ENCODE peak calls at places on chromosomes 6 and 20, in four cellular contexts. L is A549, U is K562, G is ovary. P is an unnamed sample.

GRCh38 chr6:43989556-43990248 is 137.6 kb downstream of the MRPL14 start:
- DNase-seq in L (no peak), U (no peak), G (no peak), P (no peak)

GRCh38 chr6:154960299-154960796 is 34.8 kb upstream of the TIAM2 start:
- DNase-seq in L (no peak), U (no peak), G (no peak), P (peak)

GRCh38 chr20:62603021-62603906 is 39.0 kb upstream of the SLCO4A1 start:
- DNase-seq in L (no peak), U (no peak), G (no peak), P (peak)

GRCh38 chr6:160258346-160259142 is at the start of gene SLC22A2:
- DNase-seq in L (no peak), U (no peak), G (no peak), P (no peak)

GRCh38 chr20:31568773-31569162 is 36.3 kb upstream of the ID1 start:
- DNase-seq in L (no peak), U (no peak), G (no peak), P (no peak)

GRCh38 chr20:9021216-9021615 is 47.7 kb upstream of the PLCB4 start:
- DNase-seq in L (no peak), U (no peak), G (no peak), P (no peak)

GRCh38 chr6:692356-692851 is 535 bp downstream of the EXOC2 start:
- DNase-seq in L (peak), U (peak), G (peak), P (peak)

GRCh38 chr20:44967207-44967807 is 995 bp downstream of the STK4 start:
- DNase-seq in L (no peak), U (no peak), G (no peak), P (peak)

GRCh38 chr20:8812818-8813217 is 256.1 kb upstream of the PLCB4 start:
- DNase-seq in L (no peak), U (no peak), G (no peak), P (no peak)

GRCh38 chr20:24894488-24894887 is 54.6 kb upstream of the CST7 start:
- DNase-seq in L (no peak), U (no peak), G (no peak), P (no peak)

GRCh38 chr6:36633915-36634314 is 39.8 kb downstream of the SRSF3 start:
- DNase-seq in L (no peak), U (no peak), G (peak), P (peak)

GRCh38 chr20:41009960-41010359 is 18.7 kb upstream of the TOP1 start:
- DNase-seq in L (no peak), U (no peak), G (no peak), P (no peak)

GRCh38 chr20:41006126-41006935 is 22.3 kb upstream of the TOP1 start:
- DNase-seq in L (no peak), U (no peak), G (no peak), P (no peak)

GRCh38 chr20:41014557-41015088 is 14.0 kb upstream of the TOP1 start:
- DNase-seq in L (no peak), U (no peak), G (no peak), P (no peak)

GRCh38 chr20:41006936-41007871 is 21.4 kb upstream of the TOP1 start:
- DNase-seq in L (no peak), U (no peak), G (no peak), P (no peak)

GRCh38 chr20:41011551-41012067 is 17.0 kb upstream of the TOP1 start:
- DNase-seq in L (no peak), U (no peak), G (no peak), P (peak)
- TF ChIP-seq EP300 in L (no peak), U (no peak), G (no peak), P (no peak)

GRCh38 chr6:142744836-142745235 is 200.1 kb downstream of the HIVEP2 start:
- DNase-seq in L (no peak), U (no peak), G (no peak), P (no peak)
- TF ChIP-seq EP300 in L (no peak), U (no peak), G (no peak), P (no peak)

GRCh38 chr20:10509411-10509810 is 74.3 kb downstream of the SLX4IP start:
- DNase-seq in L (no peak), U (no peak), G (no peak), P (no peak)

GRCh38 chr20:10511166-10511506 is 76.0 kb downstream of the SLX4IP start:
- DNase-seq in L (peak), U (no peak), G (no peak), P (no peak)

GRCh38 chr20:10510216-10510615 is 75.1 kb downstream of the SLX4IP start:
- DNase-seq in L (no peak), U (no peak), G (no peak), P (no peak)

GRCh38 chr20:10513091-10513490 is 78.0 kb downstream of the SLX4IP start:
- DNase-seq in L (no peak), U (peak), G (no peak), P (no peak)

DNA sequence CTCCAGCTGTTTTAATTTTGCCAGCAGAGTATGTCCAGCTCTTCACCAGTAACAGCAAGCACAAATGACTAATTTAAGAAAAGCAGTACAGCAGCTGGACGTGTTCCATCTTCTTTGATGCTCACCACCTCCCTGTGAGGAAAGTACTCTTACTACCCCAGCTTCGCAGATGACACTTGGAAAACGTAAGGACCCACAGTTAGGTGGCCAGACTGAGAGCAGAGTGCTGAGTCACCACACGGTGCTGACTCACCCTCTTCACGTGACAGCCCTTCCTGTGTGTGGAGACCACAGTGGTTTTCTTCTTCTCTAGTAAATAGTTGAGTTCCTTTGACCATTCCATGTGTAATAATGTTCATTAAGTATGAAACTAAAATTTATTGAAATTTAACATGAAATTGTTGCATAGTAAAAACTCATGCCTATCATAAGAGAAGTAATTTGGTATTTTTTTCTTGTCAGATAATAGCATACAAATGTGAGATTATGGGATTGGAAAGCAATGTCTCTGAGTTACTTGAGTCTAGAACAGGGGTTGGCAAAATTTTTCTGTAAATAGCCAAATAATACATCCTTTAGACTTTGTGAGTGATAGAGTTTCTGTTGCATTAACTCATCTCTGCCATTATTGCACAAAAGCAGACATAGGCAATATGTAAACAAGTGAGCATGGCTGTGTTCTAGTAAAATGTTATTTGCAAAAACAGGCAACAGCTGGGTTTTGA is 76.6 kb downstream of the SLX4IP start:
- DNase-seq in L (peak), U (peak), G (peak), P (peak)
- TF ChIP-seq EP300 in L (peak), U (peak), G (no peak), P (peak)

GRCh38 chr6:56356431-56356830 is 109.1 kb upstream of the COL21A1 start:
- DNase-seq in L (no peak), U (no peak), G (no peak), P (no peak)
- TF ChIP-seq EP300 in L (no peak), U (no peak), G (no peak), P (no peak)

DNA sequence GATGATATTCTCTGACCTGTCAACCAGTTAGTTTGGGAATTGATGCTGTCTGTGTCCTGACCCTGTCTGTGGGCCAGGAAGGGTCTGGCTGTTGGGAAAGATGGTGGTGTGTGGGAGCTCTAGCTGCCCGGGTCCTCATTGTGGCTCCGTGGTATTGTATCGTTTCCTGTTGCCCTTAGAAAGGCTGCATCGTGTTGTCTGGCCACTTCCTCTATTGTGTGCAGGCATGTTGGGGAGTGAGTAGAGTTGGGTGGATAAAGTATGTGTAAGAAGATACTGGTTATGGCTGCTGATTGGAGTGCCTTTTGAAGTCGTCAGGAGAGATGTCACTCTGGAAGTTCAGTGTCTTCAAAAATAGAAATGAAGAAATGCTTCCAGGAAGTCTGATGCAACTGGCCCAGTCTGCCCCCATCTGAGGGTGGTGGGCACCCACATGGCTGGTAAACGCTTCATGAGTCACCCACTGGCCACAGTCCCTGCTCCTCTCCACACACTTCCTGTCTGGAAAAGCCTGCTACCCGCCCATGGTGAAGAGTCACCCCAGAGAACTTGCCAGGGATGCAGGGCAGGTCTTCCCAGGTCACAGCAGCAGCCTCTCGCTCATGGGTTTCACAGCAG is 27.9 kb downstream of the PPARD start:
- DNase-seq in L (peak), U (no peak), G (peak), P (peak)
- TF ChIP-seq EP300 in L (no peak), U (peak), G (no peak), P (peak)

GRCh38 chr6:105591053-105591452 is 188.2 kb upstream of the PREP start:
- DNase-seq in L (no peak), U (no peak), G (no peak), P (no peak)

GRCh38 chr6:105594272-105594671 is 191.4 kb upstream of the PREP start:
- DNase-seq in L (no peak), U (no peak), G (no peak), P (no peak)

GRCh38 chr6:105593056-105593455 is 190.2 kb upstream of the PREP start:
- DNase-seq in L (no peak), U (no peak), G (no peak), P (no peak)

GRCh38 chr6:105593805-105594231 is 190.9 kb upstream of the PREP start:
- DNase-seq in L (no peak), U (no peak), G (no peak), P (no peak)

GRCh38 chr6:105592329-105592728 is 189.4 kb upstream of the PREP start:
- DNase-seq in L (peak), U (no peak), G (no peak), P (no peak)
- TF ChIP-seq EP300 in L (no peak), U (no peak), G (no peak), P (no peak)

DNA sequence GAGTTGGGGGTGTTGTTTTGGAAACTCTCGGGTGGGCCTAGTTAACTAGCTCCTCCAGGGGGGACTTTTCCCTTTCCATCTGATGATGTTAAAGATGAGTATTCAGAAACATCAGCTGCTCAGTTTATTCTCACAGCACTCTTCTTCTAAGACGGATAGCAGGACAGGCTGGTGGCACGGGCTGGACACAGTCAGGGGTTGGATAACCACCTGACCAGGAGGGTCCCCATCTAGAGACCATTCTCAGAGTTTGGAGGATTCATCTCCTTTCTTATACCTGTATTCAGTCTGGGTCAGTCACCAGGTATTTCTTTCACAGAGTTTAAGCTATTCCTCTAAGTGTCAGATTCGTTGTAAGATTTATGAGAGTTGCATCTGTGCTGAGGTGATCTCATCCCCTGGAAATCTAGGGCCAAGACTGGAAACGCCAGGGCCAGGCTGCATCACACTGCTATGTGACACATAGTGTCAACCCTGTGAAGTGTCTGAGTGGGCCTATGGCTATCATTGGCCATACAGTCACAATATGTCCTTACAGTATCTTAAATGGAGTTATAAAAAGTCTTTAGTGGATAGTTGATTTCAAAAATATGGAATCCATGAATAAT is 111.7 kb downstream of the FAM50B start:
- DNase-seq in L (no peak), U (no peak), G (no peak), P (no peak)
- TF ChIP-seq EP300 in L (no peak), U (no peak), G (no peak), P (no peak)

DNA sequence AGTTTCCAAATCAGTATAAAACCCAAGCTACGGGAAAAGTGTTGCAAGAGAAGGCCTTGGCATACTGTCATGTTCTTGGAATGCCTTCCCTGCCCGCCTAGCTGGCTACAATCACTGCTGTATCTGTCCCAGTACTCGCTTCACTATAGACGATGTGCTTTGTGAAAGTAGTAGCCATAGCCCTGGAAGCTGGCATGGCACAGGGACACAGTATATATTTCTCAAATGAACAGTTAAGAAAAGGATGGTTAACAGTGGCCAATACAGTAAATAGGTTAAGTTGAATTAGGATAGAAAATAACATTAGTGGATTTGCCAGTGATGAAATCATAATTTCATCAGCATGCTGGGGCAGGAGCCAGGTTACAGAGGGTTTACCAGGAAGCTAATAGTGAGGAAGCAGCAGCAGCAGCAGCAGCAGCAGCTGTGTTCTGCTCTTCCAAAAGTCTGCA is 499.3 kb downstream of the CDKAL1 start:
- DNase-seq in L (no peak), U (no peak), G (peak), P (no peak)
- TF ChIP-seq EP300 in L (no peak), U (no peak), G (no peak), P (no peak)

GRCh38 chr6:65006788-65007187 is 700.2 kb downstream of the EYS start:
- DNase-seq in L (no peak), U (no peak), G (no peak), P (no peak)
- TF ChIP-seq EP300 in L (no peak), U (no peak), G (no peak), P (no peak)

DNA sequence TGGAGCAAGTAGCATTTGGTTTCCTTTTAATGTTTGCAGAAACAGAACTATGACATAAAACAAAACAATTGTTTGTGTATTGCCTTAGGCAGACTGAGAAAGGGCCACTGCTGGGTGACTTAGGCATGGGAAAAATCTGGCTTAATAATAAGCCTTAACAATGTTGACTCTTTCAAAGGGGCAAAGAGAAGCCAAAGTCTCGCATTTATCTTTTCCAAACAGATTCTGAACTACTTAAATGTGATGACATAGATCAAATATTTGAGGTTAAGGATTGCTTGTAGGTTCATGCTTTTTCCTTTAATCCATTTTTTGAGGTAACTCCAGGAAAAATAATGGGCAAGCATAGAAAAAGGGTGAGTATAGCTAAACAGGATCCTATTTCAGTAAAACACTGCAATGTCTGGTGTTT is 39.6 kb downstream of the ADAT2 start:
- DNase-seq in L (peak), U (no peak), G (no peak), P (no peak)
- TF ChIP-seq EP300 in L (peak), U (no peak), G (no peak), P (no peak)